ENCODE peak calls at places on chromosomes 5 and 9, in five cellular contexts. One of them, this sample, is unnamed.

GRCh38 chr5:122723606-122724352 is 51.1 kb upstream of the SNX2 start:
- DNase-seq in transverse colon: no peak
- DNase-seq in Peyer's patch: no peak
- DNase-seq in CD8-positive, alpha-beta T cell: no peak
- DNase-seq in heart right ventricle: no peak
- DNase-seq in this sample: no peak

GRCh38 chr5:157284458-157285212 is 18.7 kb downstream of the CYFIP2 start:
- DNase-seq in CD8-positive, alpha-beta T cell: no peak
- DNase-seq in heart right ventricle: no peak
- DNase-seq in transverse colon: no peak
- DNase-seq in Peyer's patch: no peak
- DNase-seq in this sample: no peak

GRCh38 chr9:87137718-87138117 is 190.4 kb upstream of the GAS1 start:
- DNase-seq in CD8-positive, alpha-beta T cell: no peak
- DNase-seq in heart right ventricle: no peak
- DNase-seq in transverse colon: no peak
- DNase-seq in Peyer's patch: no peak
- DNase-seq in this sample: no peak

GRCh38 chr5:143509758-143510221 is 106.3 kb upstream of the NR3C1 start:
- DNase-seq in transverse colon: no peak
- DNase-seq in heart right ventricle: no peak
- DNase-seq in CD8-positive, alpha-beta T cell: no peak
- DNase-seq in Peyer's patch: no peak
- DNase-seq in this sample: no peak

GRCh38 chr9:93672622-93673270 is 96.4 kb downstream of the PHF2 start:
- DNase-seq in CD8-positive, alpha-beta T cell: no peak
- DNase-seq in Peyer's patch: no peak
- DNase-seq in heart right ventricle: no peak
- DNase-seq in transverse colon: no peak
- DNase-seq in this sample: no peak

GRCh38 chr5:7474821-7475403 is 79.0 kb downstream of the ADCY2 start:
- DNase-seq in transverse colon: no peak
- DNase-seq in Peyer's patch: no peak
- DNase-seq in heart right ventricle: no peak
- DNase-seq in CD8-positive, alpha-beta T cell: no peak
- DNase-seq in this sample: no peak

GRCh38 chr5:132019857-132020555 is 8.5 kb upstream of the ACSL6 start:
- DNase-seq in transverse colon: peak; percentile 31
- DNase-seq in CD8-positive, alpha-beta T cell: peak; percentile 77
- DNase-seq in Peyer's patch: no peak
- DNase-seq in heart right ventricle: no peak
- DNase-seq in this sample: no peak

GRCh38 chr5:165559645-165560044 is 2054.2 kb downstream of the MAT2B start:
- DNase-seq in transverse colon: no peak
- DNase-seq in heart right ventricle: no peak
- DNase-seq in CD8-positive, alpha-beta T cell: no peak
- DNase-seq in Peyer's patch: no peak
- DNase-seq in this sample: no peak

GRCh38 chr5:94402096-94402495 is 216.3 kb downstream of the KIAA0825 start:
- DNase-seq in transverse colon: no peak
- DNase-seq in CD8-positive, alpha-beta T cell: no peak
- DNase-seq in Peyer's patch: no peak
- DNase-seq in heart right ventricle: no peak
- DNase-seq in this sample: no peak

GRCh38 chr5:74595143-74595915 is 45.2 kb downstream of the ENC1 start:
- DNase-seq in heart right ventricle: peak; percentile 15
- DNase-seq in Peyer's patch: no peak
- DNase-seq in transverse colon: no peak
- DNase-seq in CD8-positive, alpha-beta T cell: no peak
- DNase-seq in this sample: no peak

GRCh38 chr5:115813719-115814118 is 2.7 kb downstream of the CDO1 start:
- DNase-seq in heart right ventricle: no peak
- DNase-seq in CD8-positive, alpha-beta T cell: no peak
- DNase-seq in Peyer's patch: no peak
- DNase-seq in transverse colon: no peak
- DNase-seq in this sample: no peak

GRCh38 chr5:117590944-117591343 is 1016.3 kb upstream of the SEMA6A start:
- DNase-seq in CD8-positive, alpha-beta T cell: no peak
- DNase-seq in Peyer's patch: no peak
- DNase-seq in transverse colon: no peak
- DNase-seq in heart right ventricle: no peak
- DNase-seq in this sample: no peak

GRCh38 chr9:7058539-7058938 is 300.8 kb downstream of the KDM4C start:
- DNase-seq in Peyer's patch: no peak
- DNase-seq in heart right ventricle: no peak
- DNase-seq in CD8-positive, alpha-beta T cell: no peak
- DNase-seq in transverse colon: no peak
- DNase-seq in this sample: no peak

GRCh38 chr9:7051711-7052110 is 293.9 kb downstream of the KDM4C start:
- DNase-seq in transverse colon: no peak
- DNase-seq in Peyer's patch: no peak
- DNase-seq in heart right ventricle: no peak
- DNase-seq in CD8-positive, alpha-beta T cell: no peak
- DNase-seq in this sample: no peak

GRCh38 chr9:7056237-7056636 is 298.5 kb downstream of the KDM4C start:
- DNase-seq in heart right ventricle: no peak
- DNase-seq in transverse colon: no peak
- DNase-seq in Peyer's patch: no peak
- DNase-seq in CD8-positive, alpha-beta T cell: no peak
- DNase-seq in this sample: no peak

GRCh38 chr9:7053903-7054302 is 296.1 kb downstream of the KDM4C start:
- DNase-seq in CD8-positive, alpha-beta T cell: no peak
- DNase-seq in heart right ventricle: no peak
- DNase-seq in transverse colon: no peak
- DNase-seq in Peyer's patch: no peak
- DNase-seq in this sample: no peak

GRCh38 chr9:7055201-7055903 is 297.6 kb downstream of the KDM4C start:
- DNase-seq in CD8-positive, alpha-beta T cell: no peak
- DNase-seq in Peyer's patch: no peak
- DNase-seq in heart right ventricle: no peak
- DNase-seq in transverse colon: no peak
- DNase-seq in this sample: no peak
- H3K4me1 ChIP-seq in CD8-positive, alpha-beta T cell: no peaks in the 10 kb centered on the region
- H3K4me1 ChIP-seq in Peyer's patch: no peaks in the 10 kb centered on the region
- H3K4me1 ChIP-seq in heart right ventricle: peaks cover 6% of the 10 kb centered on the region
- H3K4me1 ChIP-seq in transverse colon: no peaks in the 10 kb centered on the region
- H3K4me1 ChIP-seq in this sample: no peaks in the 10 kb centered on the region

GRCh38 chr5:14041528-14042184 is 97.2 kb upstream of the DNAH5 start:
- DNase-seq in transverse colon: no peak
- DNase-seq in CD8-positive, alpha-beta T cell: no peak
- DNase-seq in heart right ventricle: no peak
- DNase-seq in Peyer's patch: no peak
- DNase-seq in this sample: no peak
- TF ChIP-seq CTCF in transverse colon: no peak
- TF ChIP-seq CTCF in CD8-positive, alpha-beta T cell: no peak
- TF ChIP-seq CTCF in heart right ventricle: no peak
- TF ChIP-seq CTCF in Peyer's patch: no peak
- TF ChIP-seq CTCF in this sample: no peak

GRCh38 chr9:110049699-110050450 is 158.1 kb downstream of the C9orf152 start:
- DNase-seq in Peyer's patch: peak; percentile 58
- DNase-seq in transverse colon: peak; percentile 40
- DNase-seq in CD8-positive, alpha-beta T cell: no peak
- DNase-seq in heart right ventricle: peak; percentile 29
- DNase-seq in this sample: peak; percentile 43
- H3K4me3 ChIP-seq in Peyer's patch: peak overlapping the region; percentile 84
- H3K4me3 ChIP-seq in transverse colon: peak overlapping the region; percentile 66
- H3K4me3 ChIP-seq in CD8-positive, alpha-beta T cell: peak overlapping the region; percentile 38
- H3K4me3 ChIP-seq in heart right ventricle: peak overlapping the region; percentile 81
- H3K4me3 ChIP-seq in this sample: peak overlapping the region; percentile 23

GRCh38 chr9:91421987-91422765 is 1.5 kb downstream of the NFIL3 start:
- DNase-seq in Peyer's patch: no peak
- DNase-seq in CD8-positive, alpha-beta T cell: no peak
- DNase-seq in transverse colon: peak; percentile 23
- DNase-seq in heart right ventricle: peak; percentile 53
- DNase-seq in this sample: peak; percentile 41
- H3K4me1 ChIP-seq in Peyer's patch: no peaks in the 10 kb centered on the region
- H3K4me1 ChIP-seq in CD8-positive, alpha-beta T cell: peaks cover 38% of the 10 kb centered on the region
- H3K4me1 ChIP-seq in transverse colon: peaks cover 12% of the 10 kb centered on the region
- H3K4me1 ChIP-seq in heart right ventricle: peaks cover 73% of the 10 kb centered on the region
- H3K4me1 ChIP-seq in this sample: peaks cover 27% of the 10 kb centered on the region

GRCh38 chr9:115976726-115977125 is 176.9 kb upstream of the PAPPA start:
- DNase-seq in Peyer's patch: no peak
- DNase-seq in CD8-positive, alpha-beta T cell: no peak
- DNase-seq in heart right ventricle: no peak
- DNase-seq in transverse colon: no peak
- DNase-seq in this sample: no peak

GRCh38 chr9:115972802-115973201 is 180.8 kb upstream of the PAPPA start:
- DNase-seq in transverse colon: no peak
- DNase-seq in Peyer's patch: no peak
- DNase-seq in heart right ventricle: no peak
- DNase-seq in CD8-positive, alpha-beta T cell: no peak
- DNase-seq in this sample: no peak

GRCh38 chr9:115969096-115969495 is 184.5 kb upstream of the PAPPA start:
- DNase-seq in CD8-positive, alpha-beta T cell: no peak
- DNase-seq in Peyer's patch: no peak
- DNase-seq in heart right ventricle: no peak
- DNase-seq in transverse colon: no peak
- DNase-seq in this sample: no peak

GRCh38 chr9:115973241-115973640 is 180.3 kb upstream of the PAPPA start:
- DNase-seq in transverse colon: no peak
- DNase-seq in CD8-positive, alpha-beta T cell: no peak
- DNase-seq in heart right ventricle: no peak
- DNase-seq in Peyer's patch: no peak
- DNase-seq in this sample: no peak

DNA sequence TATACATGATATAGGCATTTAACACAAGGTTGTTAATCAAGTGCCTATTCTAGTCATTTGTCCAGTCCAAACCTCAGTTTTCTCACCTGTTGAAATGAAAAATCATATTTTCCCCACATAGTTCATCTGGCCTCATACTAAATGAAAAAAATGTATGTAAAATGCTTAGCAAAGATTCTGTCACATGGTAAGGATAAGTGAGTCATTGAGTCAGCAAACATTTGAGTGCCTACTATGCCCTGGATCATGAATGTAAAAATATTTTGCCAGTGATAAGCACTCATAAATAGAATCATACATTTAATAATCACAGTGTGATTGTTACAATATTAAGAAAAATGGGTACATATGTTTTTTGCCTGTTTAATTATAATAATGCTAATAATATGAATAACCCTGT is 181.2 kb upstream of the PAPPA start:
- DNase-seq in Peyer's patch: no peak
- DNase-seq in heart right ventricle: no peak
- DNase-seq in CD8-positive, alpha-beta T cell: no peak
- DNase-seq in transverse colon: no peak
- DNase-seq in this sample: no peak
- TF ChIP-seq CTCF in Peyer's patch: no peak
- TF ChIP-seq CTCF in heart right ventricle: no peak
- TF ChIP-seq CTCF in CD8-positive, alpha-beta T cell: no peak
- TF ChIP-seq CTCF in transverse colon: no peak
- TF ChIP-seq CTCF in this sample: no peak

GRCh38 chr5:65925601-65926275 is 637 bp upstream of the ERBIN start:
- DNase-seq in Peyer's patch: peak; percentile 88
- DNase-seq in transverse colon: peak; percentile 85
- DNase-seq in heart right ventricle: peak; percentile 82
- DNase-seq in CD8-positive, alpha-beta T cell: peak; percentile 82
- DNase-seq in this sample: peak; percentile 87

GRCh38 chr5:65926893-65927292 is 518 bp downstream of the ERBIN start:
- DNase-seq in heart right ventricle: no peak
- DNase-seq in Peyer's patch: no peak
- DNase-seq in CD8-positive, alpha-beta T cell: no peak
- DNase-seq in transverse colon: peak; percentile 19
- DNase-seq in this sample: no peak

GRCh38 chr5:65925094-65925600 is 1.2 kb upstream of the ERBIN start:
- DNase-seq in heart right ventricle: peak; percentile 75
- DNase-seq in transverse colon: peak; percentile 82
- DNase-seq in Peyer's patch: peak; percentile 85
- DNase-seq in CD8-positive, alpha-beta T cell: peak; percentile 79
- DNase-seq in this sample: peak; percentile 83

GRCh38 chr5:65927497-65928340 is 1.3 kb downstream of the ERBIN start:
- DNase-seq in Peyer's patch: no peak
- DNase-seq in heart right ventricle: peak; percentile 11
- DNase-seq in transverse colon: no peak
- DNase-seq in CD8-positive, alpha-beta T cell: no peak
- DNase-seq in this sample: no peak

GRCh38 chr5:65926276-65926761 is at the start of gene ERBIN:
- DNase-seq in transverse colon: peak; percentile 90
- DNase-seq in CD8-positive, alpha-beta T cell: peak; percentile 72
- DNase-seq in heart right ventricle: peak; percentile 84
- DNase-seq in Peyer's patch: peak; percentile 91
- DNase-seq in this sample: peak; percentile 89
- H3K4me3 ChIP-seq in transverse colon: peak within 1 kb of the TSS; percentile 79
- H3K4me3 ChIP-seq in CD8-positive, alpha-beta T cell: peak within 1 kb of the TSS; percentile 74
- H3K4me3 ChIP-seq in heart right ventricle: peak within 1 kb of the TSS; percentile 90
- H3K4me3 ChIP-seq in Peyer's patch: peak within 1 kb of the TSS; percentile 97
- H3K4me3 ChIP-seq in this sample: peak within 1 kb of the TSS; percentile 88

GRCh38 chr9:77876091-77876490 is 155.5 kb downstream of the GNAQ start:
- DNase-seq in heart right ventricle: peak; percentile 19
- DNase-seq in CD8-positive, alpha-beta T cell: no peak
- DNase-seq in transverse colon: no peak
- DNase-seq in Peyer's patch: no peak
- DNase-seq in this sample: no peak
- H3K4me1 ChIP-seq in heart right ventricle: peaks cover 15% of the 10 kb centered on the region
- H3K4me1 ChIP-seq in CD8-positive, alpha-beta T cell: no peaks in the 10 kb centered on the region
- H3K4me1 ChIP-seq in transverse colon: peaks cover 20% of the 10 kb centered on the region
- H3K4me1 ChIP-seq in Peyer's patch: no peaks in the 10 kb centered on the region
- H3K4me1 ChIP-seq in this sample: peaks cover 20% of the 10 kb centered on the region

DNA sequence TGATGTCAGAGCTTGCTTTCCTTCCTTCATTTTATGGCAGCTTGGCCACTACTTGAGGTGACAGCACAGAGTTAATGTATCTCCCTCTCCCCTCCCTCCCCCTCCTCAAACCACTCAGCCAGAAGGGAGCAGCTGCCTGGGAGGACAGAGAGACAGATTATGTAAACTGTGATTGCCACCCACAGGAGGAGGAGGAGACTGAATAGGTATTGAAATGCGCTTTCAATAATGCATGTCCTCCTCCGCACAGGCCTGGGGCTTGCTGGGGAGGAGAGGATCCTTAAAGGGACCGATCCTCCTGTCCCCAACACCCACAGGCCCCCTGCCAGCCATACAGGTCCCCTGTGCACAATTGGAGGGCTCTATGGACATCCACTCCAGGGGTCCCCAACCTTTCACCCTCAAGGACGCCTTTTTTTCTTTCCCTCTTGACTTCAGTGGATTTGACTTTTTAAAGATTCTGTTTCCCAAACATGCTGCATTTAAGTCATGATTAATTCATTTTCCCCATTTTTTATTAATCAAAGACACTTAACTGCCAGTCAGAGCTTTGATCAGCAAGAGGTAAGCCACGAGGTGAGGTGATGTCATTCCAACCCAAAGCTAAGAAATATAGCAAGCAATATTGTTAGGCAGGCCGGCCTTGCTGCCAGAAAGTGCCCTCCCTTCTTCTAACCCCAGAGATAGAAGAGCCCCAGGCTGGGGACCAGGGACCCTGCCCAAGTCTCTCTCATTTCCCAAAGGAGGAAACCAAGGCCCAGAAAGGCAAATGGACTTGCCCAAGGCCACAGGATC is 47.5 kb upstream of the CPLX2 start:
- DNase-seq in transverse colon: no peak
- DNase-seq in heart right ventricle: no peak
- DNase-seq in Peyer's patch: no peak
- DNase-seq in CD8-positive, alpha-beta T cell: no peak
- DNase-seq in this sample: no peak
- TF ChIP-seq CTCF in transverse colon: no peak
- TF ChIP-seq CTCF in heart right ventricle: no peak
- TF ChIP-seq CTCF in Peyer's patch: no peak
- TF ChIP-seq CTCF in CD8-positive, alpha-beta T cell: no peak
- TF ChIP-seq CTCF in this sample: no peak

GRCh38 chr5:83095973-83096539 is 18.7 kb downstream of the XRCC4 start:
- DNase-seq in Peyer's patch: no peak
- DNase-seq in CD8-positive, alpha-beta T cell: no peak
- DNase-seq in heart right ventricle: no peak
- DNase-seq in transverse colon: no peak
- DNase-seq in this sample: no peak
- H3K4me3 ChIP-seq in Peyer's patch: no peak overlapping the region
- H3K4me3 ChIP-seq in CD8-positive, alpha-beta T cell: no peak overlapping the region
- H3K4me3 ChIP-seq in heart right ventricle: no peak overlapping the region
- H3K4me3 ChIP-seq in transverse colon: no peak overlapping the region
- H3K4me3 ChIP-seq in this sample: no peak overlapping the region

This sample was measured in mucosa of descending colon.